ENCODE peak calls at places on chromosomes 12 and 14, in seven cellular contexts. M is effector memory CD4-positive, alpha-beta T cell; L is trophoblast cell; X is iPS DF 6.9; F is ovary; I is CD4-positive, CD25-positive, alpha-beta regulatory T cell; Y is right lobe of liver. P is an unnamed sample. For H3K36me3, the result is how much of the 10 kb centered on the place peaks cover.

GRCh38 chr14:75273272-75274044 is 5.2 kb upstream of the FOS start:
- DNase-seq in M (no peak), L (peak), X (no peak), F (peak), I (no peak), Y (no peak), P (no peak)

GRCh38 chr12:76860301-76860700 is 18.5 kb downstream of the CSRP2 start:
- DNase-seq in M (no peak), L (no peak), X (no peak), F (no peak), I (no peak), Y (no peak), P (no peak)

GRCh38 chr12:48857278-48857994 is 5.5 kb upstream of the DDX23 start:
- DNase-seq in M (no peak), L (no peak), X (no peak), F (no peak), I (no peak), Y (no peak), P (no peak)

GRCh38 chr14:88829685-88830302 is 5.3 kb downstream of the TTC8 start:
- DNase-seq in M (no peak), L (no peak), X (no peak), F (no peak), I (no peak), Y (no peak), P (no peak)

GRCh38 chr14:104393898-104394605 is 185.5 kb upstream of the C14orf180 start:
- DNase-seq in M (peak), L (no peak), X (no peak), F (no peak), I (peak), Y (no peak), P (peak)

GRCh38 chr14:100747021-100747586 is 20.4 kb downstream of the DLK1 start:
- DNase-seq in M (no peak), L (peak), X (no peak), F (no peak), I (no peak), Y (no peak), P (peak)

GRCh38 chr14:92676031-92676430 is 72.4 kb downstream of the LGMN start:
- DNase-seq in M (no peak), L (no peak), X (no peak), F (no peak), I (no peak), Y (no peak), P (no peak)

GRCh38 chr12:48969847-48970701 is 1.5 kb downstream of the WNT10B start:
- DNase-seq in M (peak), L (no peak), X (no peak), F (no peak), I (peak), Y (no peak), P (no peak)

GRCh38 chr12:34299802-34300193 is 277.5 kb downstream of the ALG10 start:
- DNase-seq in M (no peak), L (no peak), X (no peak), F (no peak), I (no peak), Y (no peak), P (peak)

GRCh38 chr14:106208794-106209193 is 682.4 kb downstream of the TMEM121 start:
- DNase-seq in M (no peak), L (no peak), X (no peak), F (no peak), I (no peak), Y (no peak), P (no peak)

GRCh38 chr12:14216405-14217294 is 148.8 kb upstream of the ATF7IP start:
- DNase-seq in M (no peak), L (no peak), X (no peak), F (no peak), I (peak), Y (no peak), P (no peak)

GRCh38 chr12:104163631-104164030 is 25.6 kb upstream of the NFYB start:
- DNase-seq in M (no peak), L (peak), X (no peak), F (no peak), I (no peak), Y (no peak), P (no peak)

GRCh38 chr12:54983536-54984102 is 943 bp downstream of the TESPA1 start:
- DNase-seq in M (no peak), L (no peak), X (no peak), F (no peak), I (peak), Y (no peak), P (no peak)

GRCh38 chr12:51320695-51321320 is 3.2 kb downstream of the BIN2 start:
- DNase-seq in M (no peak), L (no peak), X (no peak), F (no peak), I (peak), Y (no peak), P (no peak)

GRCh38 chr12:122087431-122088180 is 9.1 kb downstream of the MLXIP start:
- DNase-seq in M (no peak), L (no peak), X (no peak), F (no peak), I (no peak), Y (no peak), P (no peak)

GRCh38 chr12:62732861-62733427 is 202.0 kb downstream of the PPM1H start:
- DNase-seq in M (no peak), L (no peak), X (no peak), F (no peak), I (no peak), Y (no peak), P (no peak)

GRCh38 chr12:124297856-124298255 is 3.0 kb downstream of the RFLNA start:
- DNase-seq in M (no peak), L (no peak), X (no peak), F (no peak), I (no peak), Y (peak), P (no peak)

GRCh38 chr12:40011775-40012129 is 94.1 kb downstream of the SLC2A13 start:
- DNase-seq in M (no peak), L (no peak), X (no peak), F (no peak), I (no peak), Y (peak), P (no peak)

GRCh38 chr12:132727091-132727794 is 16.6 kb downstream of the PGAM5 start:
- DNase-seq in M (no peak), L (no peak), X (no peak), F (no peak), I (no peak), Y (no peak), P (no peak)

GRCh38 chr12:7833831-7834230 is 38.9 kb downstream of the SLC2A14 start:
- DNase-seq in M (no peak), L (peak), X (no peak), F (no peak), I (no peak), Y (no peak), P (no peak)

GRCh38 chr12:6392499-6392898 is 8.5 kb downstream of the LTBR start:
- DNase-seq in M (no peak), L (no peak), X (no peak), F (no peak), I (no peak), Y (no peak), P (no peak)

GRCh38 chr14:35818346-35819115 is 7.6 kb upstream of the BRMS1L start:
- DNase-seq in M (no peak), L (peak), X (no peak), F (no peak), I (peak), Y (no peak), P (no peak)

GRCh38 chr14:104865069-104865630 is at the start of gene CEP170B:
- DNase-seq in M (peak), L (peak), X (no peak), F (no peak), I (peak), Y (peak), P (no peak)

GRCh38 chr12:117441751-117442150 is 80.3 kb upstream of the NOS1 start:
- DNase-seq in M (no peak), L (no peak), X (no peak), F (no peak), I (no peak), Y (peak), P (peak)

GRCh38 chr14:64053694-64054669 is 201.2 kb downstream of the SYNE2 start:
- DNase-seq in M (no peak), L (no peak), X (no peak), F (no peak), I (no peak), Y (no peak), P (no peak)

GRCh38 chr14:96139169-96139568 is 65.5 kb upstream of the BDKRB2 start:
- DNase-seq in M (no peak), L (no peak), X (no peak), F (no peak), I (no peak), Y (no peak), P (no peak)

GRCh38 chr12:42426733-42427132 is 100.8 kb downstream of the PPHLN1 start:
- DNase-seq in M (no peak), L (no peak), X (peak), F (no peak), I (no peak), Y (no peak), P (no peak)

GRCh38 chr12:79098530-79098929 is 234.0 kb downstream of the SYT1 start:
- DNase-seq in M (no peak), L (no peak), X (no peak), F (no peak), I (no peak), Y (no peak), P (no peak)

GRCh38 chr14:64937821-64938193 is 4.7 kb downstream of the GPX2 start:
- DNase-seq in M (no peak), L (no peak), X (no peak), F (no peak), I (no peak), Y (no peak), P (no peak)

GRCh38 chr12:98725481-98726247 is 80.6 kb downstream of the APAF1 start:
- DNase-seq in M (no peak), L (peak), X (no peak), F (peak), I (peak), Y (no peak), P (peak)

GRCh38 chr12:56724660-56724988 is 475 bp downstream of the NACA start:
- DNase-seq in M (no peak), L (no peak), X (no peak), F (peak), I (no peak), Y (no peak), P (no peak)

GRCh38 chr12:47967461-47968430 is 4.3 kb downstream of the TMEM106C start:
- DNase-seq in M (no peak), L (no peak), X (no peak), F (no peak), I (no peak), Y (no peak), P (no peak)

GRCh38 chr12:95218164-95218851 is 701 bp downstream of the VEZT start:
- DNase-seq in M (no peak), L (no peak), X (no peak), F (peak), I (peak), Y (no peak), P (no peak)

GRCh38 chr12:127230843-127231260 is 1036.1 kb upstream of the TMEM132C start:
- DNase-seq in M (no peak), L (no peak), X (no peak), F (no peak), I (no peak), Y (no peak), P (peak)

GRCh38 chr14:104345316-104346111 is 207.1 kb downstream of the KIF26A start:
- DNase-seq in M (no peak), L (no peak), X (no peak), F (no peak), I (no peak), Y (no peak), P (no peak)

GRCh38 chr12:72815421-72815820 is 543.3 kb downstream of the TRHDE start:
- DNase-seq in M (no peak), L (no peak), X (no peak), F (no peak), I (no peak), Y (no peak), P (no peak)

GRCh38 chr12:66688836-66689439 is 10.1 kb upstream of the GRIP1 start:
- DNase-seq in M (no peak), L (peak), X (peak), F (no peak), I (peak), Y (peak), P (no peak)

GRCh38 chr12:96240251-96240650 is 46.1 kb downstream of the ELK3 start:
- DNase-seq in M (no peak), L (no peak), X (no peak), F (no peak), I (no peak), Y (no peak), P (no peak)
- H3K36me3 ChIP-seq in M (under half), L (under half), X (under half), F (under half), I (under half), Y (under half), P (under half)

GRCh38 chr14:79580414-79580813 is 630.9 kb downstream of the DIO2 start:
- DNase-seq in M (no peak), L (no peak), X (no peak), F (no peak), I (no peak), Y (no peak), P (no peak)

GRCh38 chr14:79576434-79576833 is 634.9 kb downstream of the DIO2 start:
- DNase-seq in M (no peak), L (no peak), X (no peak), F (no peak), I (no peak), Y (no peak), P (no peak)

GRCh38 chr14:79575032-79575431 is 636.3 kb downstream of the DIO2 start:
- DNase-seq in M (no peak), L (no peak), X (no peak), F (no peak), I (no peak), Y (no peak), P (no peak)

GRCh38 chr14:79580908-79581307 is 630.4 kb downstream of the DIO2 start:
- DNase-seq in M (no peak), L (no peak), X (no peak), F (no peak), I (no peak), Y (no peak), P (no peak)

GRCh38 chr14:79578470-79578869 is 632.8 kb downstream of the DIO2 start:
- DNase-seq in M (no peak), L (no peak), X (no peak), F (no peak), I (no peak), Y (no peak), P (no peak)
- H3K36me3 ChIP-seq in M (under half), L (under half), X (under half), F (under half), I (under half), Y (under half), P (under half)

GRCh38 chr12:96260644-96261043 is 66.5 kb downstream of the ELK3 start:
- DNase-seq in M (no peak), L (no peak), X (no peak), F (no peak), I (no peak), Y (no peak), P (no peak)
- H3K36me3 ChIP-seq in M (under half), L (under half), X (under half), F (under half), I (half or more), Y (under half), P (under half)

GRCh38 chr12:71655495-71655894 is 8.2 kb downstream of the ZFC3H1 start:
- DNase-seq in M (no peak), L (no peak), X (no peak), F (no peak), I (peak), Y (no peak), P (no peak)
- H3K36me3 ChIP-seq in M (under half), L (under half), X (under half), F (under half), I (half or more), Y (under half), P (half or more)